ENCODE peak calls at places on chromosome 20, in six cellular contexts. One of them, this sample, is unnamed.
A peak's percentile ranks its signal among the peaks of the same experiment; 100 is the strongest.

GRCh38 chr20:64107736-64108457 is 532 bp upstream of the NPBWR2 start:
- DNase-seq in stimulated activated naive CD8-positive, alpha-beta T cell treated with anti-CD3 and anti-CD28 coated beads, Interleukin-15, amount 100 ng/mL, for 72 hours: no peak
- DNase-seq in activated T-cell treated with anti-CD3 and anti-CD28 coated beads for 1 hour: no peak
- DNase-seq in tibial artery: peak; percentile 51
- DNase-seq in fibroblast of mammary gland: no peak
- DNase-seq in HFFc6: no peak
- DNase-seq in this sample: no peak

GRCh38 chr20:7010584-7010983 is 243.1 kb downstream of the BMP2 start:
- DNase-seq in stimulated activated naive CD8-positive, alpha-beta T cell treated with anti-CD3 and anti-CD28 coated beads, Interleukin-15, amount 100 ng/mL, for 72 hours: no peak
- DNase-seq in fibroblast of mammary gland: no peak
- DNase-seq in activated T-cell treated with anti-CD3 and anti-CD28 coated beads for 1 hour: no peak
- DNase-seq in tibial artery: no peak
- DNase-seq in HFFc6: no peak
- DNase-seq in this sample: no peak

GRCh38 chr20:61744691-61745396 is 320.8 kb downstream of the TAF4 start:
- DNase-seq in HFFc6: no peak
- DNase-seq in activated T-cell treated with anti-CD3 and anti-CD28 coated beads for 1 hour: no peak
- DNase-seq in fibroblast of mammary gland: peak; percentile 61
- DNase-seq in tibial artery: no peak
- DNase-seq in stimulated activated naive CD8-positive, alpha-beta T cell treated with anti-CD3 and anti-CD28 coated beads, Interleukin-15, amount 100 ng/mL, for 72 hours: no peak
- DNase-seq in this sample: no peak

GRCh38 chr20:29878777-29879442 is 1378.6 kb upstream of the DEFB115 start:
- DNase-seq in activated T-cell treated with anti-CD3 and anti-CD28 coated beads for 1 hour: no peak
- DNase-seq in fibroblast of mammary gland: no peak
- DNase-seq in stimulated activated naive CD8-positive, alpha-beta T cell treated with anti-CD3 and anti-CD28 coated beads, Interleukin-15, amount 100 ng/mL, for 72 hours: peak; percentile 15
- DNase-seq in HFFc6: no peak
- DNase-seq in tibial artery: no peak
- DNase-seq in this sample: peak; percentile 30

GRCh38 chr20:37323985-37324384 is 22.0 kb upstream of the SRC start:
- DNase-seq in tibial artery: no peak
- DNase-seq in fibroblast of mammary gland: peak; percentile 82
- DNase-seq in stimulated activated naive CD8-positive, alpha-beta T cell treated with anti-CD3 and anti-CD28 coated beads, Interleukin-15, amount 100 ng/mL, for 72 hours: no peak
- DNase-seq in activated T-cell treated with anti-CD3 and anti-CD28 coated beads for 1 hour: no peak
- DNase-seq in HFFc6: peak; percentile 88
- DNase-seq in this sample: no peak

GRCh38 chr20:23697947-23698346 is 9.1 kb upstream of the CST4 start:
- DNase-seq in fibroblast of mammary gland: no peak
- DNase-seq in activated T-cell treated with anti-CD3 and anti-CD28 coated beads for 1 hour: no peak
- DNase-seq in HFFc6: no peak
- DNase-seq in tibial artery: no peak
- DNase-seq in stimulated activated naive CD8-positive, alpha-beta T cell treated with anti-CD3 and anti-CD28 coated beads, Interleukin-15, amount 100 ng/mL, for 72 hours: no peak
- DNase-seq in this sample: no peak

GRCh38 chr20:17761612-17762011 is 61.8 kb downstream of the BANF2 start:
- DNase-seq in stimulated activated naive CD8-positive, alpha-beta T cell treated with anti-CD3 and anti-CD28 coated beads, Interleukin-15, amount 100 ng/mL, for 72 hours: no peak
- DNase-seq in HFFc6: no peak
- DNase-seq in tibial artery: no peak
- DNase-seq in fibroblast of mammary gland: peak; percentile 15
- DNase-seq in activated T-cell treated with anti-CD3 and anti-CD28 coated beads for 1 hour: no peak
- DNase-seq in this sample: no peak

GRCh38 chr20:19047040-19047950 is 165.1 kb upstream of the SLC24A3 start:
- DNase-seq in tibial artery: peak; percentile 86
- DNase-seq in fibroblast of mammary gland: no peak
- DNase-seq in HFFc6: no peak
- DNase-seq in activated T-cell treated with anti-CD3 and anti-CD28 coated beads for 1 hour: no peak
- DNase-seq in stimulated activated naive CD8-positive, alpha-beta T cell treated with anti-CD3 and anti-CD28 coated beads, Interleukin-15, amount 100 ng/mL, for 72 hours: no peak
- DNase-seq in this sample: no peak

GRCh38 chr20:18360601-18361000 is 72.3 kb downstream of the ZNF133 start:
- DNase-seq in tibial artery: no peak
- DNase-seq in HFFc6: no peak
- DNase-seq in fibroblast of mammary gland: no peak
- DNase-seq in stimulated activated naive CD8-positive, alpha-beta T cell treated with anti-CD3 and anti-CD28 coated beads, Interleukin-15, amount 100 ng/mL, for 72 hours: no peak
- DNase-seq in activated T-cell treated with anti-CD3 and anti-CD28 coated beads for 1 hour: no peak
- DNase-seq in this sample: no peak

GRCh38 chr20:49717693-49718092 is 4.0 kb upstream of the B4GALT5 start:
- DNase-seq in tibial artery: no peak
- DNase-seq in stimulated activated naive CD8-positive, alpha-beta T cell treated with anti-CD3 and anti-CD28 coated beads, Interleukin-15, amount 100 ng/mL, for 72 hours: no peak
- DNase-seq in fibroblast of mammary gland: no peak
- DNase-seq in activated T-cell treated with anti-CD3 and anti-CD28 coated beads for 1 hour: no peak
- DNase-seq in HFFc6: no peak
- DNase-seq in this sample: no peak

GRCh38 chr20:5719861-5720401 is 30.3 kb upstream of the SHLD1 start:
- DNase-seq in stimulated activated naive CD8-positive, alpha-beta T cell treated with anti-CD3 and anti-CD28 coated beads, Interleukin-15, amount 100 ng/mL, for 72 hours: no peak
- DNase-seq in tibial artery: no peak
- DNase-seq in fibroblast of mammary gland: peak; percentile 84
- DNase-seq in activated T-cell treated with anti-CD3 and anti-CD28 coated beads for 1 hour: no peak
- DNase-seq in HFFc6: no peak
- DNase-seq in this sample: no peak

GRCh38 chr20:25145131-25145530 is 50.4 kb upstream of the ENTPD6 start:
- DNase-seq in stimulated activated naive CD8-positive, alpha-beta T cell treated with anti-CD3 and anti-CD28 coated beads, Interleukin-15, amount 100 ng/mL, for 72 hours: no peak
- DNase-seq in tibial artery: no peak
- DNase-seq in activated T-cell treated with anti-CD3 and anti-CD28 coated beads for 1 hour: no peak
- DNase-seq in fibroblast of mammary gland: no peak
- DNase-seq in HFFc6: no peak
- DNase-seq in this sample: no peak

GRCh38 chr20:13611726-13612125 is 27.0 kb downstream of the TASP1 start:
- DNase-seq in activated T-cell treated with anti-CD3 and anti-CD28 coated beads for 1 hour: no peak
- DNase-seq in HFFc6: no peak
- DNase-seq in fibroblast of mammary gland: no peak
- DNase-seq in tibial artery: no peak
- DNase-seq in stimulated activated naive CD8-positive, alpha-beta T cell treated with anti-CD3 and anti-CD28 coated beads, Interleukin-15, amount 100 ng/mL, for 72 hours: no peak
- DNase-seq in this sample: no peak